ENCODE peak calls at places on chromosomes 5 and 9, in five cellular contexts. F is activated CD8-positive, alpha-beta T cell treated with anti-CD3 and anti-CD28 coated beads for 36 hours; C is endothelial cell; Z is fibroblast of lung; Y is IMR-90. J is an unnamed sample.

GRCh38 chr9:81182421-81182820 is 506.9 kb downstream of the TLE1 start:
- DNase-seq in C (no peak), Y (peak; percentile 77), Z (peak; percentile 95), F (no peak), J (no peak)

GRCh38 chr9:132141364-132141947 is 20.4 kb upstream of the NTNG2 start:
- DNase-seq in C (no peak), Y (no peak), F (no peak), Z (peak; percentile 25), J (peak; percentile 31)

GRCh38 chr9:61665330-61665751 is 475.5 kb downstream of the SPATA31A7 start:
- DNase-seq in C (no peak), Z (no peak), Y (no peak), F (no peak), J (no peak)

GRCh38 chr9:110538621-110539020 is 40.9 kb downstream of the SVEP1 start:
- DNase-seq in Y (peak; percentile 5), F (no peak), Z (no peak), C (no peak), J (no peak)

GRCh38 chr5:2338686-2339085 is 412.8 kb downstream of the IRX2 start:
- DNase-seq in Y (no peak), F (no peak), Z (no peak), C (no peak), J (no peak)

GRCh38 chr9:100579665-100580064 is 1.8 kb downstream of the CAVIN4 start:
- DNase-seq in C (no peak), Y (peak; percentile 61), Z (peak; percentile 73), F (no peak), J (no peak)

GRCh38 chr9:15144567-15145174 is 162.3 kb downstream of the TTC39B start:
- DNase-seq in C (no peak), Y (no peak), Z (no peak), F (no peak), J (no peak)

GRCh38 chr5:39209924-39210323 is 9.4 kb downstream of the FYB1 start:
- DNase-seq in C (no peak), Z (no peak), Y (no peak), F (peak; percentile 91), J (no peak)

GRCh38 chr9:26945591-26945990 is 1.5 kb downstream of the PLAA start:
- DNase-seq in F (no peak), C (no peak), Y (no peak), Z (no peak), J (no peak)

GRCh38 chr5:178965465-178966055 is 24.6 kb downstream of the ZNF454 start:
- DNase-seq in C (no peak), F (no peak), Z (no peak), Y (no peak), J (no peak)

GRCh38 chr9:112654282-112654681 is 63.6 kb downstream of the INIP start:
- DNase-seq in F (no peak), Z (no peak), C (no peak), Y (no peak), J (no peak)

GRCh38 chr9:5714501-5715401 is 85.8 kb downstream of the RIC1 start:
- DNase-seq in Y (peak; percentile 61), C (peak; percentile 8), Z (peak; percentile 47), F (no peak), J (no peak)

GRCh38 chr5:178551059-178551458 is 39.1 kb downstream of the COL23A1 start:
- DNase-seq in F (no peak), Y (peak; percentile 36), Z (peak; percentile 7), C (no peak), J (no peak)

GRCh38 chr5:98795243-98795642 is 21.8 kb downstream of the RGMB start:
- DNase-seq in Y (no peak), C (no peak), F (no peak), Z (no peak), J (no peak)

GRCh38 chr9:92668746-92669526 is 995 bp downstream of the IPPK start:
- DNase-seq in Z (peak; percentile 77), F (peak; percentile 74), Y (peak; percentile 65), C (peak; percentile 46), J (no peak)

GRCh38 chr9:98575379-98576346 is 133.1 kb downstream of the GABBR2 start:
- DNase-seq in Y (peak; percentile 88), C (no peak), Z (peak; percentile 96), F (peak; percentile 65), J (no peak)

GRCh38 chr9:128523199-128523925 is 18.8 kb downstream of the GLE1 start:
- DNase-seq in Y (peak; percentile 67), C (no peak), Z (peak; percentile 55), F (no peak), J (peak; percentile 3)

GRCh38 chr9:37471942-37472679 is 6.9 kb upstream of the ZBTB5 start:
- DNase-seq in C (peak; percentile 28), Z (peak; percentile 97), F (no peak), Y (peak; percentile 95), J (no peak)

GRCh38 chr5:113056988-113057387 is 80.4 kb downstream of the DCP2 start:
- DNase-seq in F (no peak), C (no peak), Z (no peak), Y (no peak), J (no peak)

GRCh38 chr5:129061849-129062248 is 32.7 kb upstream of the ISOC1 start:
- DNase-seq in C (no peak), Z (no peak), Y (no peak), F (no peak), J (no peak)

DNA sequence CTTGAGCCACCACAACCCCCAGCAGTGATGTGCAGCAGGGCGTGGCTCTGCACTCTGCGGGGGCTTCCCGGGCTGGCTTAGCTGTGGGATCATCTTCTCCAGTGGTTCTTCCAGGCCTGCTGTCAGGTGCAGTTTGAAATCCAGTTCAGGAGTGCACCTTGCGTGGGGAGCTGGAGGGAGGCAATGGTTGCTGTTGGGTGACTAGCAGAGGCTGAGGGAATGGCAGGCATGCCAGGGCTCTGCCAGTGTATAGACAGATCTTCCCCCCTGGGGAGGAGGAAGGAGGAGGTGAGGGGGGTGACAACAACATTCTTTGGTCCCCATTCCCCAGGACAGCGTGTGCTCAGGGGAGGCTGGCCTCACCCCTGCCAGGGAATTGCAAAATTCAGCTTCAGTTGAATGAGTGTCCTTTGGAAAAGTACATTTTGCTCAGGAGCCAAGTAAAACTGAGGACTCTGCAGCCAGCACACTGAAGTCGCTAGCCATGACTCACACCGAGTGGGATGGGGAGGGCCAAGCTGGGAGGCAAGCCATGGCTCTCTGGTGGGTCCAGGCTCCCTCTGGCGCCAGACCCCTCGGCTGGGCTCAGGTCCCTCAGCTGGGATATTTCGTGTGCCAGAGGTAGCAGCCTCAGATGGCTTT is 35.0 kb downstream of the ERGIC1 start:
- DNase-seq in Z (peak; percentile 94), C (no peak), Y (peak; percentile 96), F (peak; percentile 26), J (no peak)
- TF ChIP-seq CTCF in Z (peak; percentile 53), C (no peak), Y (peak; percentile 66), F (no peak), J (no peak)

GRCh38 chr5:151051066-151051930 is 29.5 kb downstream of the TNIP1 start:
- DNase-seq in Y (peak; percentile 75), F (peak; percentile 88), C (peak; percentile 84), Z (peak; percentile 64), J (peak; percentile 71)
- TF ChIP-seq CTCF in Y (peak; percentile 91), F (peak; percentile 75), C (peak; percentile 64), Z (peak; percentile 97), J (peak; percentile 83)

DNA sequence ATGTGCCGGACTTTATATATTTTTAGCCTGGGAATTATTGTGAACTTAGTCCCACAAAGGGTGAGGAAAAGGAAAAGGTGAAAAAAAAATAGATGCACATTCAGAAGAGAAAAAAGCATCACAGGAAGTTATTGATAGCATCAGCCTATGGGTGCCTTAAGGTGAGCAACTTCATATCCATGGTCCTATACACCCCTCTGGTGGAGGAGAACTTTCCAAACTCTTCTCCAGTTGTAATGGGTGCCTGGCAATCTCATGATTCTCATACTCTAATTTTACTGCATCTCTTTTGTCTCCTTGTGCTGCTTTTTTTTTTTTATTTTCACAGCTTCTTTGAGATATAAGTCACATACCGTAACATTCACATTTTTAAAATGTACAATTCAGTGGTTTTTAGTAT is 107.4 kb downstream of the JAKMIP2 start:
- DNase-seq in F (no peak), C (no peak), Y (no peak), Z (no peak), J (no peak)
- TF ChIP-seq CTCF in F (no peak), C (no peak), Y (no peak), Z (no peak), J (no peak)

GRCh38 chr5:62791059-62791458 is 212.4 kb downstream of the LRRC70 start:
- DNase-seq in F (no peak), C (no peak), Z (no peak), Y (no peak), J (no peak)
- TF ChIP-seq CTCF in F (no peak), C (no peak), Z (peak; percentile 28), Y (peak; percentile 12), J (peak; percentile 45)

GRCh38 chr9:121987312-121987711 is 105.8 kb downstream of the TTLL11 start:
- DNase-seq in C (no peak), Z (no peak), Y (no peak), F (no peak), J (no peak)

GRCh38 chr9:121991305-121991661 is 101.8 kb downstream of the TTLL11 start:
- DNase-seq in Z (no peak), C (no peak), Y (no peak), F (no peak), J (no peak)

GRCh38 chr9:121985792-121986494 is 107.2 kb downstream of the TTLL11 start:
- DNase-seq in C (no peak), F (no peak), Z (peak; percentile 67), Y (no peak), J (no peak)

GRCh38 chr9:121990600-121991304 is 102.4 kb downstream of the TTLL11 start:
- DNase-seq in C (no peak), Z (no peak), F (no peak), Y (no peak), J (no peak)

DNA sequence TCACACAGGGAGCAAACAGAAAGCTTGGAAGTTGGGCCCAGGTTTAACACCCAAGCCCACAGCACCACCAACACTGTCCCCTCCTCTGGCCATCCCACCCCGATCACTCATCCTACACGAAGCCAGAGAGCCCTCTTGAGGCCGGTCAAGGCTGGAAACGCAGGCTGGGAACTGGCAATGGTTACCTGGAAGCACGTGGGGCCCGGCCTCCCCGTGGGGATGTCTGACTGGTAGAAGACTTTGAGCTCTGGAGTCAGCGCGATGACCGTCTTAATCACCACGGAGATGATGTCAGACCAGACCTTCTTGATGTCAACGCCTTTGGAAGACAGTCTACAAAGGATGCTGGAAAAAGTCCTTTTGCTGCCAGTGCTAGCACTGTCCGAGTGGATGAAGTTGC is 104.1 kb downstream of the TTLL11 start:
- DNase-seq in C (peak; percentile 42), Y (peak; percentile 39), Z (no peak), F (no peak), J (no peak)
- TF ChIP-seq CTCF in C (no peak), Y (peak; percentile 38), Z (peak; percentile 17), F (no peak), J (peak; percentile 32)